ENCODE peak calls at places on chromosome 22, in six cellular contexts. R is activated CD8-positive, alpha-beta T cell treated with anti-CD3 and anti-CD28 coated beads for 36 hours; U is type B pancreatic cell; E is neural progenitor cell; S is heart left ventricle; O is WTC11. Y is an unnamed sample.

GRCh38 chr22:38881464-38881871 is 9.5 kb upstream of the CBX6 start:
- DNase-seq in U (no peak), E (no peak), O (no peak), R (no peak), S (no peak), Y (no peak)

GRCh38 chr22:41964106-41964494 is 5.1 kb upstream of the SEPTIN3 start:
- DNase-seq in R (no peak), E (no peak), U (no peak), O (no peak), S (no peak), Y (no peak)

GRCh38 chr22:31646186-31647019 is 15.6 kb downstream of the PISD start:
- DNase-seq in S (no peak), U (no peak), E (no peak), R (peak), O (no peak), Y (peak)

GRCh38 chr22:49999063-49999900 is 13.3 kb downstream of the IL17REL start:
- DNase-seq in S (no peak), R (no peak), U (no peak), E (peak), O (peak), Y (peak)

GRCh38 chr22:50276143-50276542 is 6.0 kb upstream of the MAPK11 start:
- DNase-seq in E (no peak), S (peak), R (peak), O (peak), U (no peak), Y (peak)

GRCh38 chr22:37169947-37170688 is 17.9 kb downstream of the C1QTNF6 start:
- DNase-seq in S (peak), R (no peak), U (no peak), E (no peak), O (peak), Y (no peak)

GRCh38 chr22:39244496-39245129 is at the start of gene PDGFB:
- DNase-seq in O (no peak), R (no peak), S (peak), U (no peak), E (peak), Y (no peak)

GRCh38 chr22:48276933-48277867 is 1514.8 kb downstream of the TBC1D22A start:
- DNase-seq in U (no peak), O (no peak), R (no peak), S (no peak), E (no peak), Y (no peak)

GRCh38 chr22:42353883-42354727 is 78.1 kb downstream of the NFAM1 start:
- DNase-seq in O (peak), E (peak), U (no peak), R (no peak), S (no peak), Y (no peak)

GRCh38 chr22:40107756-40108437 is 69.8 kb upstream of the TNRC6B start:
- DNase-seq in S (peak), R (peak), O (no peak), E (no peak), U (no peak), Y (no peak)

GRCh38 chr22:47495102-47495501 is 732.7 kb downstream of the TBC1D22A start:
- DNase-seq in R (no peak), O (no peak), S (no peak), E (no peak), U (no peak), Y (no peak)

GRCh38 chr22:22237521-22237920 is 7.1 kb upstream of the VPREB1 start:
- DNase-seq in S (no peak), R (no peak), O (no peak), E (no peak), U (no peak), Y (no peak)

GRCh38 chr22:22230438-22230837 is 14.1 kb upstream of the VPREB1 start:
- DNase-seq in R (no peak), U (no peak), E (no peak), S (no peak), O (no peak), Y (no peak)

GRCh38 chr22:22233081-22233480 is 11.5 kb upstream of the VPREB1 start:
- DNase-seq in R (no peak), E (no peak), S (no peak), O (no peak), U (no peak), Y (no peak)

GRCh38 chr22:22239311-22239939 is 5.2 kb upstream of the VPREB1 start:
- DNase-seq in E (no peak), U (no peak), S (no peak), R (no peak), O (no peak), Y (no peak)

GRCh38 chr22:22235564-22235963 is 9.0 kb upstream of the VPREB1 start:
- DNase-seq in E (peak), S (no peak), U (no peak), R (peak), O (peak), Y (peak)
- TF ChIP-seq CTCF in E (peak), S (peak), U (peak), R (peak), O (peak), Y (peak)

DNA sequence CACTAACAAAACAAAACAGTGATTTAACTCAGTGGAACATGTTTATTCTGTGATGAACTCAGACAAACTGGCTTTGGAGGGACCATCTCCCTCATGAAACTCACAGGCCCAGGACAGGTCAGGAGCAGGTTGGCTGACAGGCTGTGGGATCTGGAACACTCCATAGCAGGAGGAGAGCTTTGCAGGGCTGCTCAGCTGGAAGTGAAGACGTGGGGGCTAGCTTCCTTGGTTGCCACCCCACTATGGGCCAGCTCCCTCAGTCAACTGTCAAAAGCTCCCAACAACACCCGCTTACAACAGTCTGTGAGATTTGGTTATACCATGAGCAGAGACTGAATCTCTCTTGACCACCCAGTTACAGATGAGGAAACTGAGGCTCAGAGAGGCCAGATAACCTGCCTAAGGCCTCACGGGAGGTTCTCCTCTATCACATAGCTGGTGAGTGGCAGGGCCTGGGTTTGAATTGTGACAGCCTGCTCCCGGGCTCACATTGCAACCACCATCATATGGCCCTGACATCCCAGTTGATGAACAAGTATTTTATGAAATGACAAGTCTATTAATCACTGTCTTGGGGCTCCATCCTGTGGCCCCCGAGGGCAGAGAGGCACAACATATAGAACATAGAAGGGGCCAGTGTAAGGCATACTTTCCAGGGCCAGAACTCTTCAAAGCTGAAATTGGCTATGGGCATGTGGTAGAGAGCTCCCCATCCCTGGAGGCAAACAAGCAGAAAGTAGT is 473.4 kb downstream of the MN1 start:
- DNase-seq in S (no peak), R (no peak), U (peak), O (no peak), E (no peak), Y (no peak)
- TF ChIP-seq CTCF in S (no peak), R (no peak), U (no peak), O (no peak), E (no peak), Y (no peak)

DNA sequence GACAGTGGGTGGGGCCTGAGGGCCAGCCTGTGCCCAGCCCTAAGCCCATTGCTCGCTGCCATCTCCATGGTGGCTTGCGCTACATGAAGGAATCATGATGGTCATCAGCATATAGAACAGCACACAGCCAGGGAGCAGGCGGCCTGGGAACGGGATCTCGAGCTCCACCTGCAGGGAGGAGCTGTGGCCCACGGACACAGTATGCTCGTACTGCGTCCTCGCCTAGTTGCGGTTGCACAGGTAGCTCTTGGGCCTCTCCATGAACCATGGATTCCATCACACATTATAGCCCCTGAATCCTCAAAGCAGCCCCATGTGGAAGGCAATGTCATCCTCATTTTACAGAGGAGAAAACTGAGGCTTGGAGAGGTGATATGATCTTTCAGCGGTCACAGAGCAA is 15.1 kb downstream of the SEC14L4 start:
- DNase-seq in O (peak), R (no peak), E (peak), S (no peak), U (no peak), Y (no peak)
- TF ChIP-seq CTCF in O (no peak), R (no peak), E (peak), S (peak), U (peak), Y (no peak)

GRCh38 chr22:18987765-18988164 is 51.7 kb upstream of the PRODH start:
- DNase-seq in O (peak), R (peak), E (peak), U (peak), S (no peak), Y (peak)
- TF ChIP-seq CTCF in O (no peak), R (no peak), E (peak), U (peak), S (peak), Y (no peak)

GRCh38 chr22:45757068-45757467 is 85.4 kb downstream of the ATXN10 start:
- DNase-seq in E (peak), O (peak), S (peak), U (no peak), R (no peak), Y (no peak)
- TF ChIP-seq CTCF in E (peak), O (no peak), S (peak), U (no peak), R (no peak), Y (no peak)

DNA sequence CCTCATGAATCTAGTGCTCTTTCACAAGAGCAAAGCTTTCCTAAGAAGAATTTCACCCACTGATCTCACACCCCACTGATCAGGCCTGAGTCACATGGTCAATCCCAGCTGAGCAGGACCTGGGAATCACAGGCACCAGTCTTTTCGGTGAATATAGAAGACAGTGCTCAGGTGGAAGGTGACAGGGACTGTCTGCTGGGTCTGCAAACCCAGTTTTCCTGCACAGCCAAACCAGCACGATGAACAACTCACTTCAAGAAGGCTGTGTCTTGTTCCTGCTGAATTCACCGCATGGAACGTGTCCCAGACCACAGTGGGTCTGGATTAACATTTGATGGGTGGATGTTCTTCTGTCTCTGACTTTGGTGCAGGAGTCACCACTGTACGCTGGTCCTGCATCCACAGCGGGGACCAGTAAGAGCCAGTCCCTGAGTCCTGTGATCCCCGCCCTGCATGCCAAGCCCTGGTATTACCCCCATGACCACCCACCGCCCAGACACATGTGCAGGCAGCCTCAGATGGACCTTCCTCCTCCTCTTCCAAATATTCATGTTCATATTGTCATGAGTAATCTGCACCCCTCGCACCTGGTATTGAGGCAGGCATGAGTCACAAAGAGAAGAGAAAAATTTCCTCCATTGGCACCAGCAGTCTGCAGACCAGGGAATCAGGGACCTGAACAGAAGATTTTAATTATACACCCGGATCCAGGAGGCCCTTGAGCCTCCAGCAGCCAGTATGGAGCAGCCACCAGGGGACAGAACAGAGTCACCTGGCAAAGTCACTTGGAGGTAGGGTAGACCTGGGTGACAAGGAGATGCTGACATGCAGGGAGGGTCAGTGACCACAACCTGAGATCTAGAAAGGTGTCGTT is 8.6 kb upstream of the IGLL5 start:
- DNase-seq in O (no peak), R (no peak), E (no peak), U (peak), S (no peak), Y (no peak)
- TF ChIP-seq CTCF in O (no peak), R (peak), E (peak), U (no peak), S (no peak), Y (no peak)